ENCODE peak calls at places on chromosomes 7 and 10, in ten cellular contexts. Y, I, N, U, R, X, H, P, D and V are unnamed samples.

GRCh38 chr10:70311698-70312097 is 27.9 kb upstream of the NPFFR1 start:
- DNase-seq in Y (no peak), I (no peak), N (no peak), U (no peak), R (no peak), X (no peak), H (no peak), P (no peak), D (no peak), V (no peak)

GRCh38 chr10:46218921-46219320 is 67.9 kb upstream of the ANTXRL start:
- DNase-seq in Y (no peak), I (no peak), N (peak; percentile 73), U (no peak), R (no peak), X (no peak), H (no peak), P (no peak), D (no peak), V (no peak)

GRCh38 chr10:29858352-29859267 is 200.8 kb downstream of the JCAD start:
- DNase-seq in Y (no peak), I (no peak), N (peak; percentile 23), U (peak; percentile 70), R (peak; percentile 23), X (peak; percentile 59), H (peak; percentile 38), P (peak; percentile 44), D (no peak), V (peak; percentile 43)

GRCh38 chr7:90843467-90843866 is 247.3 kb downstream of the CDK14 start:
- DNase-seq in Y (no peak), I (no peak), N (no peak), U (no peak), R (no peak), X (no peak), H (no peak), P (no peak), D (no peak), V (no peak)

GRCh38 chr7:47581821-47582747 is at the start of gene TNS3:
- DNase-seq in Y (no peak), I (no peak), N (peak; percentile 32), U (no peak), R (no peak), X (no peak), H (peak; percentile 46), P (no peak), D (no peak), V (peak; percentile 37)

GRCh38 chr10:132458595-132459251 is 61.7 kb downstream of the PWWP2B start:
- DNase-seq in Y (no peak), I (peak; percentile 72), N (no peak), U (peak; percentile 61), R (no peak), X (no peak), H (peak; percentile 84), P (no peak), D (peak; percentile 67), V (peak; percentile 82)

GRCh38 chr7:100021297-100021696 is 5.9 kb downstream of the ZKSCAN1 start:
- DNase-seq in Y (no peak), I (no peak), N (no peak), U (no peak), R (no peak), X (no peak), H (no peak), P (no peak), D (peak; percentile 16), V (no peak)

GRCh38 chr7:29749701-29750321 is 56.5 kb upstream of the WIPF3 start:
- DNase-seq in Y (no peak), I (no peak), N (no peak), U (no peak), R (no peak), X (no peak), H (no peak), P (no peak), D (no peak), V (no peak)

GRCh38 chr7:137146552-137146961 is 197.0 kb downstream of the PTN start:
- DNase-seq in Y (no peak), I (no peak), N (no peak), U (no peak), R (peak; percentile 72), X (no peak), H (no peak), P (peak; percentile 70), D (no peak), V (no peak)

GRCh38 chr7:37674534-37674933 is 9.0 kb upstream of the GPR141 start:
- DNase-seq in Y (no peak), I (no peak), N (peak; percentile 59), U (no peak), R (no peak), X (no peak), H (no peak), P (no peak), D (no peak), V (no peak)

GRCh38 chr7:43855176-43855575 is 14.1 kb downstream of the MRPS24 start:
- DNase-seq in Y (no peak), I (no peak), N (no peak), U (no peak), R (no peak), X (no peak), H (no peak), P (no peak), D (no peak), V (no peak)

GRCh38 chr10:11145498-11145855 is 127.8 kb downstream of the CELF2 start:
- DNase-seq in Y (no peak), I (peak; percentile 42), N (peak; percentile 58), U (no peak), R (no peak), X (no peak), H (no peak), P (no peak), D (peak; percentile 47), V (peak; percentile 49)